ENCODE peak calls at places on chromosomes 6 and 20, in five cellular contexts. V, D, I, Y and E are unnamed samples. For H3K4me1, the result is how much of the 10 kb centered on the place peaks cover.

GRCh38 chr20:58228484-58229197 is at the start of gene ANKRD60:
- DNase-seq in V (no peak), I (peak), D (no peak), Y (peak), E (no peak)

GRCh38 chr6:113558966-113559365 is 298.2 kb upstream of the MARCKS start:
- DNase-seq in I (no peak), D (no peak), V (no peak), Y (no peak), E (no peak)

GRCh38 chr6:91299544-91300491 is 712.9 kb upstream of the MAP3K7 start:
- DNase-seq in D (no peak), Y (peak), I (peak), V (no peak), E (no peak)

GRCh38 chr20:56373942-56374341 is 15.2 kb downstream of the FAM210B start:
- DNase-seq in V (no peak), I (no peak), Y (no peak), D (no peak), E (no peak)

GRCh38 chr6:36841756-36842155 is 2.5 kb upstream of the CPNE5 start:
- DNase-seq in D (no peak), V (no peak), I (no peak), Y (no peak), E (no peak)

GRCh38 chr6:72040106-72040505 is 153.8 kb downstream of the RIMS1 start:
- DNase-seq in V (no peak), Y (no peak), D (no peak), I (no peak), E (no peak)

GRCh38 chr20:36150847-36151539 is 3.5 kb upstream of the EPB41L1 start:
- DNase-seq in D (no peak), V (no peak), I (no peak), Y (no peak), E (no peak)

GRCh38 chr6:31246051-31246495 is 25.8 kb downstream of the HLA-C start:
- DNase-seq in I (no peak), Y (no peak), V (no peak), D (peak), E (no peak)

GRCh38 chr20:23296841-23297701 is 53.5 kb upstream of the NXT1 start:
- DNase-seq in V (no peak), D (no peak), Y (no peak), I (peak), E (no peak)

GRCh38 chr6:87483929-87484328 is 11.2 kb downstream of the SLC35A1 start:
- DNase-seq in D (no peak), I (peak), Y (no peak), V (no peak), E (no peak)

GRCh38 chr20:31769681-31770080 is 30.6 kb downstream of the TPX2 start:
- DNase-seq in V (no peak), D (no peak), Y (no peak), I (no peak), E (no peak)

GRCh38 chr6:89146748-89147715 is 1.2 kb downstream of the PM20D2 start:
- DNase-seq in V (no peak), D (no peak), Y (no peak), I (peak), E (no peak)

GRCh38 chr20:51368461-51369211 is 173.9 kb downstream of the NFATC2 start:
- DNase-seq in V (no peak), I (no peak), D (no peak), Y (no peak), E (peak)

GRCh38 chr6:45148278-45148677 is 179.9 kb upstream of the RUNX2 start:
- DNase-seq in Y (no peak), V (no peak), I (no peak), D (no peak), E (no peak)

GRCh38 chr6:142300302-142300701 is 1.5 kb upstream of the ADGRG6 start:
- DNase-seq in V (no peak), D (no peak), I (no peak), Y (no peak), E (no peak)

GRCh38 chr20:43681468-43681942 is 14.6 kb downstream of the MYBL2 start:
- DNase-seq in I (peak), Y (no peak), D (peak), V (no peak), E (no peak)

GRCh38 chr6:82144852-82145332 is 102.7 kb downstream of the IBTK start:
- DNase-seq in D (peak), I (peak), V (peak), Y (no peak), E (peak)

GRCh38 chr6:123841067-123841896 is 37.6 kb downstream of the NKAIN2 start:
- DNase-seq in Y (no peak), I (no peak), D (no peak), V (no peak), E (no peak)

GRCh38 chr6:158003910-158004695 is 22.4 kb downstream of the SYNJ2 start:
- DNase-seq in D (no peak), Y (no peak), I (no peak), V (no peak), E (peak)

GRCh38 chr6:34114695-34115395 is 31.0 kb downstream of the GRM4 start:
- DNase-seq in I (no peak), V (no peak), D (no peak), Y (no peak), E (no peak)

GRCh38 chr6:139588076-139588639 is 213.7 kb upstream of the CITED2 start:
- DNase-seq in Y (no peak), V (no peak), I (peak), D (peak), E (no peak)

GRCh38 chr20:25745738-25746137 is 49.1 kb upstream of the ZNF337 start:
- DNase-seq in I (no peak), Y (no peak), D (no peak), V (no peak), E (no peak)

GRCh38 chr6:151437401-151437800 is 14.5 kb downstream of the RMND1 start:
- DNase-seq in D (no peak), V (no peak), Y (no peak), I (no peak), E (no peak)

GRCh38 chr20:1274485-1275313 is 8.6 kb downstream of the SNPH start:
- DNase-seq in V (no peak), Y (no peak), I (no peak), D (no peak), E (no peak)

GRCh38 chr6:78492351-78493010 is 374.9 kb upstream of the IRAK1BP1 start:
- DNase-seq in V (no peak), I (no peak), D (no peak), Y (no peak), E (no peak)

GRCh38 chr20:15930324-15931305 is 642.6 kb downstream of the KIF16B start:
- DNase-seq in I (peak), D (no peak), Y (no peak), V (no peak), E (no peak)

DNA sequence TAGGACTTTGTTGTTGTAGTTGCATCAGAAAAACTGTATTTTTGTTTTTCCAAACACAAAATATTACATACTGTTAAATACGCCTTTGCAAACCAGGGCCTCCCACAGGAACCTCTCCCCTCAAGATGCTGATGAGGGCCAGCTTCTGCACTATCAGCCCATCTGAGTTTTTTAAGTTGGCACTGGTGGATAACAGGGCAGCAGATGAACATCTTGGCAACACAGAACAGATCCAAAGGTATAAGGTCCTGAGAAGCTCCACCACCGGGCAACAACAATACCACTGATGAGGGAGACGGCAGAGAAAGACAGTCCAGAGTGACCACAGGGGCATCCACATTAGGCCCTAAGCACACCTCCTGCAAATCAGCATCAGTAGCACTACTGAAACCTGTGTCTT is 177.7 kb downstream of the DLL1 start:
- DNase-seq in I (no peak), D (no peak), V (no peak), Y (no peak), E (no peak)
- H3K4me1 ChIP-seq in I (under half), D (under half), V (under half), Y (under half), E (under half)

GRCh38 chr6:41601248-41601549 is 37.1 kb upstream of the MDFI start:
- DNase-seq in I (no peak), D (no peak), V (no peak), Y (no peak), E (peak)

GRCh38 chr6:41600499-41601247 is 37.6 kb upstream of the MDFI start:
- DNase-seq in V (no peak), Y (no peak), D (no peak), I (no peak), E (peak)

GRCh38 chr6:41602422-41602743 is 35.9 kb upstream of the MDFI start:
- DNase-seq in I (no peak), V (no peak), Y (no peak), D (no peak), E (peak)

GRCh38 chr6:41604006-41604405 is 34.3 kb upstream of the MDFI start:
- DNase-seq in Y (no peak), V (no peak), D (peak), I (no peak), E (no peak)

DNA sequence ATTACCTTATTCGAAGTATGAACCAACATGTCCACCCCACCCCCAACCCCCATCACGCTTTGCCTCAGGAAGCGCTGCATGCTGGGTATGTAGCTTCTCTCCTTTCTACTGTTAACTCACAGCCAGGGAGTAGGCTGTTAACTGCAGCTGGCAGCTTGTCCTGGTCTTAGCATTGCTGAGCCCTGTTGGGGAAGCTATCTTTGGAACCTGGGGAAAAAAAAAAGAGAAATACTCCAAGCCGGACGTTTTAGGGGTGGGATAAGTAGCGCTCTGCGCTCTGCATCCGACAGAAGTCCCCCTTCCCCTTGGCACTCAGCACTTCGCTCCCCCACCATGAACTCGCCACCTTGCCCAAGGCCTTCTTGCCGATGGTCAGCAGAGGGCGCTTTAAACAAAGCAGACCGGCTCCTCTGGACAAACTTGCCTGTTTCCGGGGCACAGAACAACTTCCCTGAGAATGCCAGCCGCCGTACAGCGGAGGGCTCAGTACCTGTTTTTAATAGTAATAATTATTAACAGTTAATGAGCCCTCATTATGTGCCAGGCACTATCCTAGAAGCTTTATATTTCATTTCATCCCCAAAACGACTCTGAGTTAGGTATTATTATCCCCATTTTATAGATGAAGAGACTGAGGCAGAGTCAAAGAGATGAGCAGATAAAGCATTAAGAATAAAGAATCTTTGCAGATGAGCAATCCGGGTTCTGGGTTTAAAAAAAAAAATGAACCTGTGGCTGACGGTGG is 35.2 kb upstream of the MDFI start:
- DNase-seq in V (peak), Y (peak), D (peak), I (peak), E (peak)
- H3K4me3 ChIP-seq in V (no peak), Y (no peak), D (peak), I (peak), E (no peak)

DNA sequence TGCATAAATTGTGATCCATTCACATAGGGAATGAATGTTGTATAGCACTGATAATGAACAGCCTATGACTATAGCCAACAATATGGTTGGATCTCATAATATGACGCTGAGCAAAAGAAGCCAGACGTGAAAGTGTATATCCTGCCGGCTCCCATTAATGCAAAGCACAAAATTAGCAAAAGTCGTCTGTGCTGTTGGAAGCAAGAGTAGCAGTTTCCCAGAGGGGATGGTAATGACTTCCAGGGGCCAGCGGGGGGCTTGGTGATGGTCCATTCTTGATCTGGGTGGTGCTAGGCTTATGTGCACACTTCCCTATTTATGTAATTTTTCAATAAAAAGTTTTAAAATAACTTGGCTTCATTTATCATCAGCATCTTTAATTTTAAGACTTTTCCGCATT is 1.0 kb upstream of the TAGAP start:
- DNase-seq in I (no peak), Y (no peak), D (no peak), V (no peak), E (no peak)
- H3K4me1 ChIP-seq in I (under half), Y (under half), D (under half), V (under half), E (under half)

GRCh38 chr6:53737746-53738145 is 57.1 kb upstream of the LRRC1 start:
- DNase-seq in V (no peak), D (no peak), Y (no peak), I (no peak), E (no peak)

GRCh38 chr6:53730767-53731166 is 64.0 kb upstream of the LRRC1 start:
- DNase-seq in D (no peak), V (no peak), I (no peak), Y (no peak), E (no peak)

GRCh38 chr6:53735896-53736295 is 58.9 kb upstream of the LRRC1 start:
- DNase-seq in V (no peak), D (no peak), I (no peak), Y (no peak), E (no peak)

GRCh38 chr6:53731906-53732636 is 62.7 kb upstream of the LRRC1 start:
- DNase-seq in I (no peak), Y (no peak), D (no peak), V (no peak), E (no peak)

GRCh38 chr6:53734473-53735299 is 60.1 kb upstream of the LRRC1 start:
- DNase-seq in V (no peak), D (peak), Y (no peak), I (peak), E (peak)
- H3K4me3 ChIP-seq in V (no peak), D (no peak), Y (no peak), I (no peak), E (no peak)

DNA sequence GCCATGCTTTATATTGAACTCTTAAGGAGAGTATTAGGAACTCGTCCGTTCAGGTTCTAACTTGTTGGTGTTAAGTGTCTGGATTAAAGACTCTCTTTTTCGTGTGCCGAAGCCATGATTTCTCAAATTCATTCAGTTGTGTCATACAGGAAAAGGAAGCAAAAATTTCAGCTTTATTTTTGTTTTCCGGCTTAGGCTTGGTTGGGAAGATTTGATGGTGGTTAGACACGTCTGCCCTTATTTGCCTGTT is 885 bp downstream of the DNAJC5 start:
- DNase-seq in I (peak), D (no peak), V (no peak), Y (no peak), E (no peak)
- H3K4me1 ChIP-seq in I (under half), D (under half), V (under half), Y (under half), E (under half)

GRCh38 chr6:43667245-43668150 is 20.1 kb downstream of the MRPS18A start:
- DNase-seq in Y (peak), D (peak), I (peak), V (peak), E (peak)

GRCh38 chr6:43669922-43670622 is 17.5 kb downstream of the MRPS18A start:
- DNase-seq in I (no peak), Y (no peak), D (no peak), V (no peak), E (no peak)

GRCh38 chr6:43669050-43669921 is 18.3 kb downstream of the MRPS18A start:
- DNase-seq in I (peak), D (no peak), V (peak), Y (peak), E (peak)

GRCh38 chr6:43666181-43666920 is 21.2 kb downstream of the MRPS18A start:
- DNase-seq in D (no peak), I (peak), Y (no peak), V (no peak), E (peak)

DNA sequence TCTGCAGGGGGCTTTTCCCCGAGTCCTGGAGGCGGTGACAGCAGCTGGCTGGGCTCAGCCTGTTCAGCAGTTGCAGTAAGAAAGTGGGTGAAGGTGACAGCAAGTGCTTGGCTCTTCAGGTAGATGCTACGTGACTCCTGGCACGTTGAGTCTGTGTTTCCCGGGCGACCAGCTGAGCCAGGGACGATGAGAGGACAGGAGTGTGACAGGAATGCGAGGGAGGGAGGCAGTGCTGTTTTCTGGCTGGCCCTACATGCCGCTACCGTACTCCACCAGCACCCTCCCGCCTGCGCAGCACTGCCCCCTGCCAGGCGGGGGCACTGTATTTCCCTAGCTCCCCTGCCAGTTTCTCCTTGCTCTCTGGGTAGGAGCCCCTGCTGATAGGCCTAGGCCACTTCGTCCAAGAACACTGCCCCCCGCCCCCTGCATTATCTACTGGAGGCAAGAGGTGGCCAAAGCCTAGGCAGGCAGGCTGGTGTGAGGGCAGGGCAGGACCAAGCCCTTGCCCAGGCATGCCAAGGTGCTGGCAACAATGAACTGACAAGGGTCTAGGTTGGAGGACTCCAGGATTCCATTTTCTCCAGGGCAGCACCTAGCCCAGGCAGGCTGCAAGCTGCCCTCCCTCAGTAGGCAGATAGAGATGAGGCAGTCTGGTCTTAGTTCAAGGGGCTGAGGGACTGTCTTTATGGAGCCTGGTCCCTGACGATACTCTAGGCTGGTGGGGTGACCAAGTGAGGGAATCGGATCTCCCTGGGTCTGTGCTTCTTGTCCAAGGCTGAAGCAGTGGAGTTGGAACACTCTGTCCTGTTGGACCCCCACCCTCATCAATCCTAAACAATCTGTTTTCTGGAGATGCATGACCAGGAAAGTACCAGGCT is 19.2 kb downstream of the MRPS18A start:
- DNase-seq in I (peak), V (peak), Y (peak), D (peak), E (peak)
- H3K4me3 ChIP-seq in I (peak), V (no peak), Y (no peak), D (no peak), E (no peak)

DNA sequence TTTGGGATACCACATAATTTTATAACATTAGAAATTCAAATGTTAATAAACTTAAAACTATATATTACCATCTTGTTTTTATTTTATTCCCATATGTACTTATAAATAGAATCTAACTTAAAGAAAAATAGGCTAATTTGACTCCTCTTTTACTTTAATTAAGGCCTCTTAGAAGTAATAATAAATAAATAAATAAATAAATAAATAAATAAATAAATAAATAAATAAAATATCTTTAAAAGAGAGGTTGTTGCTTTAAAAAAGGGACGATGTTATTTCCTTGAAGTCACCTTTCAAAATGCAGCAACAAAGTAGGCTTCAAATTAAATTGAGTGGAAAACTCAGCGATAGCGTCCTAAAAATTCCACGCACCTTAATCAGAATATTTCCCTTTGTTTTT is 33.1 kb downstream of the MTFR2 start:
- DNase-seq in Y (no peak), I (no peak), V (no peak), D (no peak), E (no peak)
- H3K4me1 ChIP-seq in Y (under half), I (under half), V (under half), D (under half), E (under half)

GRCh38 chr20:53652859-53653520 is 59.4 kb upstream of the ZNF217 start:
- DNase-seq in Y (no peak), D (no peak), I (no peak), V (no peak), E (no peak)
- H3K4me3 ChIP-seq in Y (no peak), D (no peak), I (no peak), V (no peak), E (no peak)